ENCODE peak calls at places on chromosome 7, in ten cellular contexts. S is LHCN-M2, L is pons, X is stromal cell of bone marrow, O is SHP77 treated with DMSO at 0.1 percent for 48 hours, G is glomerular endothelial cell, D is renal cortical epithelial cell, V is PC-3, E is tibial artery, P is caudate nucleus. J is an unnamed sample.

GRCh38 chr7:45033261-45033930 is 33.4 kb downstream of the CCM2 start:
- DNase-seq in S (peak), L (no peak), X (peak), O (no peak), G (no peak), D (peak), V (peak), E (no peak), P (no peak), J (no peak)

GRCh38 chr7:39987641-39988347 is 37.7 kb downstream of the CDK13 start:
- DNase-seq in S (no peak), L (peak), X (no peak), O (no peak), G (no peak), D (no peak), V (no peak), E (no peak), P (no peak), J (no peak)

GRCh38 chr7:128697301-128697905 is 25.3 kb downstream of the GARIN1A start:
- DNase-seq in S (peak), L (no peak), X (peak), O (no peak), G (no peak), D (peak), V (no peak), E (peak), P (no peak), J (peak)

GRCh38 chr7:154698726-154699291 is 304.1 kb downstream of the PAXIP1 start:
- DNase-seq in S (no peak), L (peak), X (no peak), O (no peak), G (no peak), D (no peak), V (no peak), E (no peak), P (no peak), J (no peak)

GRCh38 chr7:29370531-29371314 is 176.1 kb downstream of the CHN2 start:
- DNase-seq in S (peak), L (no peak), X (peak), O (no peak), G (no peak), D (peak), V (peak), E (peak), P (no peak), J (peak)

GRCh38 chr7:119665791-119666190 is 607.2 kb upstream of the KCND2 start:
- DNase-seq in S (no peak), L (no peak), X (no peak), O (no peak), G (no peak), D (peak), V (no peak), E (no peak), P (no peak), J (peak)

GRCh38 chr7:75573477-75574019 is 81.4 kb downstream of the SPDYE5 start:
- DNase-seq in S (no peak), L (no peak), X (no peak), O (no peak), G (no peak), D (no peak), V (no peak), E (no peak), P (no peak), J (no peak)

GRCh38 chr7:83640731-83641533 is 8.0 kb downstream of the SEMA3E start:
- DNase-seq in S (no peak), L (no peak), X (no peak), O (no peak), G (no peak), D (no peak), V (no peak), E (no peak), P (no peak), J (no peak)

GRCh38 chr7:45268013-45268412 is 110.4 kb downstream of the RAMP3 start:
- DNase-seq in S (no peak), L (no peak), X (no peak), O (no peak), G (no peak), D (no peak), V (no peak), E (no peak), P (no peak), J (no peak)

GRCh38 chr7:135757719-135758411 is 9.3 kb upstream of the FAM180A start:
- DNase-seq in S (peak), L (no peak), X (peak), O (no peak), G (no peak), D (no peak), V (no peak), E (peak), P (no peak), J (no peak)

GRCh38 chr7:21547511-21547910 is 4.7 kb downstream of the DNAH11 start:
- DNase-seq in S (no peak), L (no peak), X (no peak), O (no peak), G (no peak), D (no peak), V (peak), E (no peak), P (no peak), J (no peak)

GRCh38 chr7:135712182-135712782 is 15.7 kb downstream of the SLC13A4 start:
- DNase-seq in S (peak), L (no peak), X (no peak), O (no peak), G (no peak), D (no peak), V (no peak), E (no peak), P (no peak), J (no peak)

GRCh38 chr7:461453-462172 is 58.0 kb downstream of the PDGFA start:
- DNase-seq in S (no peak), L (no peak), X (no peak), O (no peak), G (no peak), D (no peak), V (no peak), E (no peak), P (no peak), J (peak)

GRCh38 chr7:31521336-31522010 is 7.6 kb downstream of the ITPRID1 start:
- DNase-seq in S (no peak), L (no peak), X (no peak), O (no peak), G (no peak), D (no peak), V (no peak), E (no peak), P (no peak), J (no peak)

GRCh38 chr7:134787720-134788119 is 8.3 kb downstream of the CALD1 start:
- DNase-seq in S (no peak), L (no peak), X (no peak), O (no peak), G (no peak), D (no peak), V (no peak), E (no peak), P (no peak), J (no peak)

GRCh38 chr7:132422502-132423101 is 153.7 kb downstream of the PLXNA4 start:
- DNase-seq in S (no peak), L (no peak), X (peak), O (no peak), G (no peak), D (no peak), V (peak), E (no peak), P (no peak), J (peak)

GRCh38 chr7:4965295-4966022 is 6.5 kb upstream of the MMD2 start:
- DNase-seq in S (no peak), L (no peak), X (no peak), O (no peak), G (no peak), D (no peak), V (no peak), E (no peak), P (no peak), J (no peak)

GRCh38 chr7:80940539-80941205 is 21.8 kb upstream of the SEMA3C start:
- DNase-seq in S (peak), L (no peak), X (no peak), O (no peak), G (no peak), D (peak), V (peak), E (no peak), P (no peak), J (peak)

GRCh38 chr7:103857435-103857834 is 132.0 kb downstream of the RELN start:
- DNase-seq in S (no peak), L (no peak), X (no peak), O (peak), G (no peak), D (no peak), V (no peak), E (no peak), P (no peak), J (no peak)

GRCh38 chr7:5598261-5598761 is 174.7 kb upstream of the TNRC18 start:
- DNase-seq in S (peak), L (no peak), X (no peak), O (no peak), G (no peak), D (no peak), V (no peak), E (no peak), P (no peak), J (peak)

GRCh38 chr7:99623091-99623693 is 6.4 kb downstream of the ZSCAN25 start:
- DNase-seq in S (no peak), L (no peak), X (no peak), O (no peak), G (no peak), D (no peak), V (no peak), E (no peak), P (no peak), J (no peak)

GRCh38 chr7:151007469-151007898 is 16.7 kb downstream of the NOS3 start:
- DNase-seq in S (no peak), L (no peak), X (no peak), O (no peak), G (no peak), D (no peak), V (no peak), E (no peak), P (no peak), J (no peak)

GRCh38 chr7:151076863-151077704 is 3.5 kb downstream of the FASTK start:
- DNase-seq in S (no peak), L (no peak), X (no peak), O (no peak), G (no peak), D (no peak), V (peak), E (no peak), P (no peak), J (peak)

J was measured in mesenchymal stem cell.